ENCODE peak calls at places on chromosomes 4 and X, in ten cellular contexts. One of them, this sample, is unnamed.

GRCh38 chr4:38030023-38030422 is 69.8 kb downstream of the PTTG2 start:
- DNase-seq in stimulated activated naive B cell treated with anti-CD40 and anti-IgM and Interleukin-4, amounts not matched to agents 10 μg/mL and 1 μg/mL and 100 μg/mL, for 72 hours: no peak
- DNase-seq in EL: peak
- DNase-seq in right atrium auricular region: no peak
- DNase-seq in H1: no peak
- DNase-seq in T follicular helper cell: no peak
- DNase-seq in transverse colon: no peak
- DNase-seq in dermis microvascular lymphatic vessel endothelial cell: no peak
- DNase-seq in islet precursor cell: no peak
- DNase-seq in iPS DF 6.9: no peak
- DNase-seq in this sample: no peak

GRCh38 chrX:111460612-111461011 is 48.6 kb upstream of the DCX start:
- DNase-seq in stimulated activated naive B cell treated with anti-CD40 and anti-IgM and Interleukin-4, amounts not matched to agents 10 μg/mL and 1 μg/mL and 100 μg/mL, for 72 hours: no peak
- DNase-seq in EL: no peak
- DNase-seq in right atrium auricular region: no peak
- DNase-seq in H1: no peak
- DNase-seq in T follicular helper cell: no peak
- DNase-seq in transverse colon: no peak
- DNase-seq in dermis microvascular lymphatic vessel endothelial cell: no peak
- DNase-seq in islet precursor cell: no peak
- DNase-seq in iPS DF 6.9: no peak
- DNase-seq in this sample: no peak

GRCh38 chrX:133638285-133638684 is 223.0 kb upstream of the GPC4 start:
- DNase-seq in stimulated activated naive B cell treated with anti-CD40 and anti-IgM and Interleukin-4, amounts not matched to agents 10 μg/mL and 1 μg/mL and 100 μg/mL, for 72 hours: no peak
- DNase-seq in EL: no peak
- DNase-seq in right atrium auricular region: no peak
- DNase-seq in H1: no peak
- DNase-seq in T follicular helper cell: no peak
- DNase-seq in transverse colon: no peak
- DNase-seq in dermis microvascular lymphatic vessel endothelial cell: no peak
- DNase-seq in islet precursor cell: no peak
- DNase-seq in iPS DF 6.9: no peak
- DNase-seq in this sample: no peak

GRCh38 chr4:101042847-101043246 is 304.5 kb downstream of the PPP3CA start:
- DNase-seq in stimulated activated naive B cell treated with anti-CD40 and anti-IgM and Interleukin-4, amounts not matched to agents 10 μg/mL and 1 μg/mL and 100 μg/mL, for 72 hours: no peak
- DNase-seq in EL: no peak
- DNase-seq in right atrium auricular region: no peak
- DNase-seq in H1: no peak
- DNase-seq in T follicular helper cell: no peak
- DNase-seq in transverse colon: no peak
- DNase-seq in dermis microvascular lymphatic vessel endothelial cell: no peak
- DNase-seq in islet precursor cell: no peak
- DNase-seq in iPS DF 6.9: no peak
- DNase-seq in this sample: no peak

GRCh38 chr4:168451744-168452394 is 28.4 kb downstream of the DDX60L start:
- DNase-seq in stimulated activated naive B cell treated with anti-CD40 and anti-IgM and Interleukin-4, amounts not matched to agents 10 μg/mL and 1 μg/mL and 100 μg/mL, for 72 hours: no peak
- DNase-seq in EL: peak
- DNase-seq in right atrium auricular region: no peak
- DNase-seq in H1: no peak
- DNase-seq in T follicular helper cell: no peak
- DNase-seq in transverse colon: no peak
- DNase-seq in dermis microvascular lymphatic vessel endothelial cell: peak
- DNase-seq in islet precursor cell: no peak
- DNase-seq in iPS DF 6.9: no peak
- DNase-seq in this sample: no peak

GRCh38 chr4:94540476-94540875 is 88.7 kb downstream of the PDLIM5 start:
- DNase-seq in stimulated activated naive B cell treated with anti-CD40 and anti-IgM and Interleukin-4, amounts not matched to agents 10 μg/mL and 1 μg/mL and 100 μg/mL, for 72 hours: no peak
- DNase-seq in EL: no peak
- DNase-seq in right atrium auricular region: no peak
- DNase-seq in H1: no peak
- DNase-seq in T follicular helper cell: no peak
- DNase-seq in transverse colon: no peak
- DNase-seq in dermis microvascular lymphatic vessel endothelial cell: no peak
- DNase-seq in islet precursor cell: no peak
- DNase-seq in iPS DF 6.9: no peak
- DNase-seq in this sample: no peak

GRCh38 chrX:108072746-108073145 is 18.6 kb downstream of the PSMD10 start:
- DNase-seq in stimulated activated naive B cell treated with anti-CD40 and anti-IgM and Interleukin-4, amounts not matched to agents 10 μg/mL and 1 μg/mL and 100 μg/mL, for 72 hours: no peak
- DNase-seq in EL: peak
- DNase-seq in right atrium auricular region: no peak
- DNase-seq in H1: no peak
- DNase-seq in T follicular helper cell: no peak
- DNase-seq in transverse colon: no peak
- DNase-seq in dermis microvascular lymphatic vessel endothelial cell: peak
- DNase-seq in islet precursor cell: no peak
- DNase-seq in iPS DF 6.9: no peak
- DNase-seq in this sample: no peak

GRCh38 chr4:155773196-155773800 is 14.5 kb downstream of the GUCY1B1 start:
- DNase-seq in stimulated activated naive B cell treated with anti-CD40 and anti-IgM and Interleukin-4, amounts not matched to agents 10 μg/mL and 1 μg/mL and 100 μg/mL, for 72 hours: no peak
- DNase-seq in EL: no peak
- DNase-seq in right atrium auricular region: no peak
- DNase-seq in H1: no peak
- DNase-seq in T follicular helper cell: no peak
- DNase-seq in transverse colon: no peak
- DNase-seq in dermis microvascular lymphatic vessel endothelial cell: no peak
- DNase-seq in islet precursor cell: no peak
- DNase-seq in iPS DF 6.9: no peak
- DNase-seq in this sample: no peak

GRCh38 chr4:158315706-158316105 is 105.4 kb downstream of the TMEM144 start:
- DNase-seq in stimulated activated naive B cell treated with anti-CD40 and anti-IgM and Interleukin-4, amounts not matched to agents 10 μg/mL and 1 μg/mL and 100 μg/mL, for 72 hours: no peak
- DNase-seq in EL: peak
- DNase-seq in right atrium auricular region: no peak
- DNase-seq in H1: no peak
- DNase-seq in T follicular helper cell: no peak
- DNase-seq in transverse colon: no peak
- DNase-seq in dermis microvascular lymphatic vessel endothelial cell: no peak
- DNase-seq in islet precursor cell: no peak
- DNase-seq in iPS DF 6.9: no peak
- DNase-seq in this sample: no peak

GRCh38 chrX:20218809-20219505 is 47.8 kb downstream of the RPS6KA3 start:
- DNase-seq in stimulated activated naive B cell treated with anti-CD40 and anti-IgM and Interleukin-4, amounts not matched to agents 10 μg/mL and 1 μg/mL and 100 μg/mL, for 72 hours: no peak
- DNase-seq in EL: no peak
- DNase-seq in right atrium auricular region: no peak
- DNase-seq in H1: no peak
- DNase-seq in T follicular helper cell: no peak
- DNase-seq in transverse colon: no peak
- DNase-seq in dermis microvascular lymphatic vessel endothelial cell: peak
- DNase-seq in islet precursor cell: peak
- DNase-seq in iPS DF 6.9: no peak
- DNase-seq in this sample: no peak

GRCh38 chr4:22668301-22668700 is 24.4 kb upstream of the GBA3 start:
- DNase-seq in stimulated activated naive B cell treated with anti-CD40 and anti-IgM and Interleukin-4, amounts not matched to agents 10 μg/mL and 1 μg/mL and 100 μg/mL, for 72 hours: no peak
- DNase-seq in EL: peak
- DNase-seq in right atrium auricular region: no peak
- DNase-seq in H1: no peak
- DNase-seq in T follicular helper cell: no peak
- DNase-seq in transverse colon: no peak
- DNase-seq in dermis microvascular lymphatic vessel endothelial cell: no peak
- DNase-seq in islet precursor cell: no peak
- DNase-seq in iPS DF 6.9: no peak
- DNase-seq in this sample: no peak

GRCh38 chr4:53450773-53451172 is 73.3 kb downstream of the FIP1L1 start:
- DNase-seq in stimulated activated naive B cell treated with anti-CD40 and anti-IgM and Interleukin-4, amounts not matched to agents 10 μg/mL and 1 μg/mL and 100 μg/mL, for 72 hours: no peak
- DNase-seq in EL: peak
- DNase-seq in right atrium auricular region: no peak
- DNase-seq in H1: no peak
- DNase-seq in T follicular helper cell: no peak
- DNase-seq in transverse colon: no peak
- DNase-seq in dermis microvascular lymphatic vessel endothelial cell: no peak
- DNase-seq in islet precursor cell: no peak
- DNase-seq in iPS DF 6.9: no peak
- DNase-seq in this sample: no peak

This sample was measured in osteocyte.